ENCODE peak calls at places on chromosomes 11 and 22, in six cellular contexts. One of them, this sample, is unnamed.

GRCh38 chr11:85595285-85595884 is 31.8 kb downstream of the DLG2 start:
- DNase-seq in germinal center: peak; percentile 28
- DNase-seq in right atrium auricular region: no peak
- DNase-seq in islet precursor cell: no peak
- DNase-seq in stimulated activated CD4-positive, alpha-beta T cell treated with anti-CD3 and anti-CD28 coated beads, Interleukin-2, amount 100 ng/mL, for 48 hours: no peak
- DNase-seq in activated T-helper 9 cell treated with anti-CD3 and anti-CD28 coated beads, Interleukin-2, amount 50 U/mL, for 16 hours: no peak
- DNase-seq in this sample: peak; percentile 43

GRCh38 chr11:60981515-60981914 is 10.0 kb downstream of the CD6 start:
- DNase-seq in germinal center: no peak
- DNase-seq in right atrium auricular region: no peak
- DNase-seq in islet precursor cell: peak; percentile 33
- DNase-seq in stimulated activated CD4-positive, alpha-beta T cell treated with anti-CD3 and anti-CD28 coated beads, Interleukin-2, amount 100 ng/mL, for 48 hours: no peak
- DNase-seq in activated T-helper 9 cell treated with anti-CD3 and anti-CD28 coated beads, Interleukin-2, amount 50 U/mL, for 16 hours: no peak
- DNase-seq in this sample: no peak

GRCh38 chr11:28133146-28133545 is 25.0 kb downstream of the METTL15 start:
- DNase-seq in germinal center: no peak
- DNase-seq in right atrium auricular region: no peak
- DNase-seq in islet precursor cell: no peak
- DNase-seq in stimulated activated CD4-positive, alpha-beta T cell treated with anti-CD3 and anti-CD28 coated beads, Interleukin-2, amount 100 ng/mL, for 48 hours: no peak
- DNase-seq in activated T-helper 9 cell treated with anti-CD3 and anti-CD28 coated beads, Interleukin-2, amount 50 U/mL, for 16 hours: no peak
- DNase-seq in this sample: no peak

GRCh38 chr11:91220476-91221202 is 997.8 kb upstream of the CHORDC1 start:
- DNase-seq in germinal center: no peak
- DNase-seq in right atrium auricular region: no peak
- DNase-seq in islet precursor cell: no peak
- DNase-seq in stimulated activated CD4-positive, alpha-beta T cell treated with anti-CD3 and anti-CD28 coated beads, Interleukin-2, amount 100 ng/mL, for 48 hours: no peak
- DNase-seq in activated T-helper 9 cell treated with anti-CD3 and anti-CD28 coated beads, Interleukin-2, amount 50 U/mL, for 16 hours: no peak
- DNase-seq in this sample: no peak

GRCh38 chr22:35375031-35375430 is 5.9 kb upstream of the HMOX1 start:
- DNase-seq in germinal center: no peak
- DNase-seq in right atrium auricular region: no peak
- DNase-seq in islet precursor cell: no peak
- DNase-seq in stimulated activated CD4-positive, alpha-beta T cell treated with anti-CD3 and anti-CD28 coated beads, Interleukin-2, amount 100 ng/mL, for 48 hours: no peak
- DNase-seq in activated T-helper 9 cell treated with anti-CD3 and anti-CD28 coated beads, Interleukin-2, amount 50 U/mL, for 16 hours: no peak
- DNase-seq in this sample: no peak

GRCh38 chr22:42887523-42888507 is 30.7 kb upstream of the ARFGAP3 start:
- DNase-seq in germinal center: no peak
- DNase-seq in right atrium auricular region: no peak
- DNase-seq in islet precursor cell: no peak
- DNase-seq in stimulated activated CD4-positive, alpha-beta T cell treated with anti-CD3 and anti-CD28 coated beads, Interleukin-2, amount 100 ng/mL, for 48 hours: no peak
- DNase-seq in activated T-helper 9 cell treated with anti-CD3 and anti-CD28 coated beads, Interleukin-2, amount 50 U/mL, for 16 hours: no peak
- DNase-seq in this sample: no peak

GRCh38 chr22:17633217-17633997 is 4.9 kb upstream of the ATP6V1E1 start:
- DNase-seq in germinal center: no peak
- DNase-seq in right atrium auricular region: no peak
- DNase-seq in islet precursor cell: peak; percentile 89
- DNase-seq in stimulated activated CD4-positive, alpha-beta T cell treated with anti-CD3 and anti-CD28 coated beads, Interleukin-2, amount 100 ng/mL, for 48 hours: no peak
- DNase-seq in activated T-helper 9 cell treated with anti-CD3 and anti-CD28 coated beads, Interleukin-2, amount 50 U/mL, for 16 hours: no peak
- DNase-seq in this sample: no peak

GRCh38 chr22:42912049-42912448 is 55.0 kb upstream of the ARFGAP3 start:
- DNase-seq in germinal center: no peak
- DNase-seq in right atrium auricular region: no peak
- DNase-seq in islet precursor cell: no peak
- DNase-seq in stimulated activated CD4-positive, alpha-beta T cell treated with anti-CD3 and anti-CD28 coated beads, Interleukin-2, amount 100 ng/mL, for 48 hours: no peak
- DNase-seq in activated T-helper 9 cell treated with anti-CD3 and anti-CD28 coated beads, Interleukin-2, amount 50 U/mL, for 16 hours: no peak
- DNase-seq in this sample: no peak

GRCh38 chr11:66725646-66726045 is 3.4 kb downstream of the SPTBN2 start:
- DNase-seq in germinal center: no peak
- DNase-seq in right atrium auricular region: no peak
- DNase-seq in islet precursor cell: no peak
- DNase-seq in stimulated activated CD4-positive, alpha-beta T cell treated with anti-CD3 and anti-CD28 coated beads, Interleukin-2, amount 100 ng/mL, for 48 hours: no peak
- DNase-seq in activated T-helper 9 cell treated with anti-CD3 and anti-CD28 coated beads, Interleukin-2, amount 50 U/mL, for 16 hours: no peak
- DNase-seq in this sample: no peak

GRCh38 chr22:37267128-37267587 is 15.2 kb upstream of the CYTH4 start:
- DNase-seq in germinal center: peak; percentile 68
- DNase-seq in right atrium auricular region: no peak
- DNase-seq in islet precursor cell: peak; percentile 78
- DNase-seq in stimulated activated CD4-positive, alpha-beta T cell treated with anti-CD3 and anti-CD28 coated beads, Interleukin-2, amount 100 ng/mL, for 48 hours: peak; percentile 70
- DNase-seq in activated T-helper 9 cell treated with anti-CD3 and anti-CD28 coated beads, Interleukin-2, amount 50 U/mL, for 16 hours: peak; percentile 65
- DNase-seq in this sample: peak; percentile 27

GRCh38 chr22:49964136-49964492 is 3.5 kb downstream of the PIM3 start:
- DNase-seq in germinal center: no peak
- DNase-seq in right atrium auricular region: no peak
- DNase-seq in islet precursor cell: no peak
- DNase-seq in stimulated activated CD4-positive, alpha-beta T cell treated with anti-CD3 and anti-CD28 coated beads, Interleukin-2, amount 100 ng/mL, for 48 hours: no peak
- DNase-seq in activated T-helper 9 cell treated with anti-CD3 and anti-CD28 coated beads, Interleukin-2, amount 50 U/mL, for 16 hours: no peak
- DNase-seq in this sample: no peak

GRCh38 chr11:64234840-64235379 is 526 bp downstream of the VEGFB start:
- DNase-seq in germinal center: peak; percentile 52
- DNase-seq in right atrium auricular region: no peak
- DNase-seq in islet precursor cell: no peak
- DNase-seq in stimulated activated CD4-positive, alpha-beta T cell treated with anti-CD3 and anti-CD28 coated beads, Interleukin-2, amount 100 ng/mL, for 48 hours: no peak
- DNase-seq in activated T-helper 9 cell treated with anti-CD3 and anti-CD28 coated beads, Interleukin-2, amount 50 U/mL, for 16 hours: peak; percentile 36
- DNase-seq in this sample: no peak